ENCODE peak calls at places on chromosomes 4 and X, in ten cellular contexts. F is astrocyte, P is fibroblast of lung, X is WERI-Rb-1, L is Peyer's patch, W is brain microvascular endothelial cell, Q is SK-N-SH, G is kidney epithelial cell, N is hepatocyte, R is sigmoid colon. M is an unnamed sample.

GRCh38 chr4:19214591-19214990 is 1037.1 kb upstream of the SLIT2 start:
- DNase-seq in R (no peak), P (peak; percentile 26), G (no peak), N (peak; percentile 10), W (peak; percentile 24), L (no peak), Q (no peak), F (peak; percentile 28), X (no peak), M (peak; percentile 24)

GRCh38 chr4:128241425-128241913 is 46.1 kb downstream of the PGRMC2 start:
- DNase-seq in F (peak; percentile 91), N (peak; percentile 49), P (peak; percentile 99), W (peak; percentile 91), R (no peak), X (no peak), Q (peak; percentile 12), L (no peak), G (peak; percentile 73), M (peak; percentile 92)

GRCh38 chr4:170139764-170140163 is 50.0 kb upstream of the AADAT start:
- DNase-seq in L (no peak), W (peak; percentile 27), G (no peak), P (peak; percentile 3), F (peak; percentile 61), X (no peak), Q (no peak), N (no peak), R (no peak), M (peak; percentile 16)

GRCh38 chr4:152090543-152090942 is 329.7 kb upstream of the GATB start:
- DNase-seq in N (peak; percentile 56), Q (peak; percentile 22), P (peak; percentile 4), L (no peak), F (no peak), R (no peak), X (no peak), G (no peak), W (no peak), M (peak; percentile 55)

GRCh38 chrX:92232182-92232581 is 453.0 kb downstream of the PCDH11X start:
- DNase-seq in X (no peak), F (no peak), N (peak; percentile 44), P (peak; percentile 24), L (no peak), G (no peak), Q (peak; percentile 16), R (no peak), W (no peak), M (peak; percentile 11)

GRCh38 chr4:93199492-93199891 is 629.1 kb upstream of the ATOH1 start:
- DNase-seq in N (peak; percentile 59), G (peak; percentile 4), L (no peak), Q (peak; percentile 58), F (peak; percentile 8), X (peak; percentile 51), W (peak; percentile 6), R (no peak), P (peak; percentile 65), M (peak; percentile 66)

GRCh38 chr4:81773557-81773956 is 301.9 kb upstream of the RASGEF1B start:
- DNase-seq in G (no peak), L (no peak), W (no peak), R (no peak), P (no peak), F (no peak), X (no peak), N (no peak), Q (no peak), M (no peak)

GRCh38 chr4:6917445-6918241 is 8.0 kb downstream of the TBC1D14 start:
- DNase-seq in G (no peak), L (peak; percentile 95), F (no peak), P (peak; percentile 26), Q (peak; percentile 56), R (peak; percentile 87), X (peak; percentile 47), W (no peak), N (peak; percentile 92), M (peak; percentile 12)

GRCh38 chr4:161767116-161767515 is 396.7 kb downstream of the FSTL5 start:
- DNase-seq in G (peak; percentile 56), W (peak; percentile 67), P (peak; percentile 38), X (no peak), L (no peak), F (peak; percentile 94), N (no peak), Q (no peak), R (no peak), M (peak; percentile 38)

GRCh38 chr4:141599853-141600252 is 36.5 kb upstream of the IL15 start:
- DNase-seq in W (no peak), R (no peak), G (no peak), X (no peak), Q (no peak), N (no peak), P (peak; percentile 19), F (no peak), L (no peak), M (no peak)

GRCh38 chr4:5772528-5773270 is 61.7 kb downstream of the EVC start:
- DNase-seq in R (peak; percentile 48), X (no peak), P (no peak), N (no peak), Q (no peak), L (no peak), F (no peak), G (no peak), W (no peak), M (no peak)

GRCh38 chr4:24643774-24644520 is 59.6 kb upstream of the DHX15 start:
- DNase-seq in N (no peak), L (no peak), G (no peak), R (no peak), Q (no peak), W (no peak), X (no peak), F (no peak), P (peak; percentile 26), M (peak; percentile 13)

GRCh38 chr4:142091085-142091513 is 454.7 kb downstream of the IL15 start:
- DNase-seq in W (peak; percentile 84), G (peak; percentile 74), N (no peak), R (no peak), X (no peak), Q (no peak), F (peak; percentile 99), L (no peak), P (peak; percentile 99), M (peak; percentile 100)

GRCh38 chr4:3252831-3253641 is 4.1 kb downstream of the MSANTD1 start:
- DNase-seq in N (no peak), F (no peak), W (no peak), P (no peak), X (no peak), G (no peak), L (no peak), R (peak; percentile 63), Q (no peak), M (no peak)

GRCh38 chr4:24067781-24068193 is 177.9 kb upstream of the PPARGC1A start:
- DNase-seq in P (peak; percentile 45), F (peak; percentile 74), Q (no peak), G (peak; percentile 87), X (peak; percentile 29), R (no peak), N (peak; percentile 30), W (peak; percentile 38), L (no peak), M (peak; percentile 35)

GRCh38 chr4:3466691-3467600 is 3.8 kb downstream of the DOK7 start:
- DNase-seq in F (no peak), G (no peak), X (no peak), W (no peak), P (no peak), Q (no peak), R (no peak), L (no peak), N (no peak), M (no peak)

GRCh38 chr4:182297659-182298058 is 54.5 kb downstream of the TENM3 start:
- DNase-seq in X (no peak), F (peak; percentile 78), R (no peak), L (no peak), P (peak; percentile 37), W (peak; percentile 61), N (no peak), G (no peak), Q (no peak), M (peak; percentile 56)

GRCh38 chr4:21469438-21470032 is 479.0 kb downstream of the KCNIP4 start:
- DNase-seq in N (peak; percentile 34), F (peak; percentile 7), R (no peak), L (no peak), W (peak; percentile 7), X (no peak), P (peak; percentile 38), Q (peak; percentile 20), G (no peak), M (peak; percentile 37)

GRCh38 chr4:67533112-67533511 is 12.2 kb downstream of the CENPC start:
- DNase-seq in W (no peak), N (no peak), Q (no peak), R (no peak), X (no peak), G (no peak), L (no peak), F (no peak), P (no peak), M (no peak)
- H3K4me3 ChIP-seq in W (no peak overlapping the region), N (no peak overlapping the region), Q (no peak overlapping the region), R (no peak overlapping the region), X (no peak overlapping the region), G (no peak overlapping the region), L (no peak overlapping the region), F (no peak overlapping the region), P (no peak overlapping the region), M (no peak overlapping the region)

GRCh38 chr4:74805601-74806000 is 11.3 kb upstream of the BTC start:
- DNase-seq in L (no peak), G (no peak), N (no peak), P (peak; percentile 57), W (peak; percentile 77), F (peak; percentile 53), Q (no peak), X (no peak), R (no peak), M (peak; percentile 68)
- TF ChIP-seq CTCF in L (no peak), G (no peak), N (no peak), P (no peak), W (no peak), F (no peak), Q (no peak), X (no peak), R (no peak), M (no peak)

GRCh38 chrX:37783284-37783683 is 3.4 kb downstream of the CYBB start:
- DNase-seq in G (no peak), W (no peak), X (no peak), L (no peak), P (no peak), Q (no peak), R (no peak), N (no peak), F (no peak), M (no peak)
- H3K4me3 ChIP-seq in G (no peak overlapping the region), W (no peak overlapping the region), X (no peak overlapping the region), L (no peak overlapping the region), P (no peak overlapping the region), Q (no peak overlapping the region), R (no peak overlapping the region), N (no peak overlapping the region), F (no peak overlapping the region), M (no peak overlapping the region)

GRCh38 chrX:7235071-7235470 is 87.1 kb upstream of the PUDP start:
- DNase-seq in R (no peak), W (no peak), Q (no peak), X (no peak), F (no peak), L (no peak), N (no peak), G (no peak), P (no peak), M (no peak)

GRCh38 chrX:7228226-7228625 is 80.3 kb upstream of the PUDP start:
- DNase-seq in R (no peak), W (no peak), G (no peak), F (no peak), N (no peak), X (no peak), L (no peak), P (no peak), Q (no peak), M (no peak)

GRCh38 chrX:7233632-7234406 is 85.9 kb upstream of the PUDP start:
- DNase-seq in X (no peak), W (no peak), P (no peak), F (no peak), R (no peak), Q (no peak), L (no peak), N (no peak), G (no peak), M (peak; percentile 0)
- TF ChIP-seq CTCF in X (no peak), W (peak; percentile 14), P (no peak), F (no peak), R (no peak), Q (no peak), L (no peak), N (no peak), G (no peak), M (no peak)

M was measured in fibroblast of pulmonary artery.